ENCODE peak calls at places on chromosomes 13 and 19, in six cellular contexts. R, W, Y, A, B and Z are unnamed samples.

GRCh38 chr13:63409791-63410351 is 1994.2 kb upstream of the PCDH20 start:
- DNase-seq in Y (no peak), B (no peak), W (no peak), A (no peak), R (no peak), Z (no peak)

GRCh38 chr13:101552797-101553196 is 100.3 kb downstream of the ITGBL1 start:
- DNase-seq in W (peak), A (peak), R (no peak), B (peak), Y (no peak), Z (peak)

GRCh38 chr13:102902789-102903347 is 57.0 kb downstream of the ERCC5 start:
- DNase-seq in A (no peak), R (no peak), W (peak), Y (no peak), B (no peak), Z (no peak)

GRCh38 chr13:100872761-100873160 is 198.2 kb upstream of the TMTC4 start:
- DNase-seq in B (peak), R (no peak), W (peak), A (no peak), Y (no peak), Z (peak)

GRCh38 chr13:110815471-110816204 is 99.2 kb downstream of the ANKRD10 start:
- DNase-seq in R (no peak), Y (no peak), W (peak), A (no peak), B (no peak), Z (no peak)

GRCh38 chr13:102591988-102592781 is 4.6 kb upstream of the TPP2 start:
- DNase-seq in A (peak), B (peak), Y (peak), R (peak), W (peak), Z (peak)

GRCh38 chr19:14361824-14362223 is 19.4 kb upstream of the ADGRE5 start:
- DNase-seq in A (no peak), W (no peak), R (peak), Y (peak), B (no peak), Z (no peak)

GRCh38 chr13:48660356-48661076 is 6.8 kb downstream of the CYSLTR2 start:
- DNase-seq in Y (no peak), B (no peak), A (no peak), R (no peak), W (no peak), Z (no peak)

GRCh38 chr13:27425151-27425917 is 915 bp downstream of the GTF3A start:
- DNase-seq in Y (no peak), A (no peak), R (peak), W (peak), B (no peak), Z (no peak)

GRCh38 chr19:52646571-52647222 is 8.5 kb upstream of the ZNF83 start:
- DNase-seq in A (no peak), Y (no peak), B (peak), R (no peak), W (no peak), Z (no peak)

GRCh38 chr19:46629546-46630025 is 4.7 kb upstream of the PTGIR start:
- DNase-seq in B (peak), Y (no peak), R (no peak), A (no peak), W (no peak), Z (no peak)

GRCh38 chr19:7909471-7910067 is 5.1 kb upstream of the TGFBR3L start:
- DNase-seq in W (no peak), R (no peak), A (no peak), Y (no peak), B (no peak), Z (no peak)

GRCh38 chr13:50908371-50908770 is 1.2 kb upstream of the RNASEH2B start:
- DNase-seq in W (no peak), Y (no peak), B (no peak), R (no peak), A (no peak), Z (no peak)

GRCh38 chr19:456547-457110 is 4.2 kb downstream of the SHC2 start:
- DNase-seq in A (no peak), W (no peak), B (no peak), Y (peak), R (no peak), Z (no peak)

GRCh38 chr19:48230555-48231129 is 25.1 kb downstream of the CARD8 start:
- DNase-seq in Y (no peak), R (no peak), A (no peak), B (no peak), W (no peak), Z (no peak)

GRCh38 chr19:10192922-10193321 is 1.8 kb downstream of the DNMT1 start:
- DNase-seq in W (no peak), R (no peak), Y (no peak), A (no peak), B (no peak), Z (no peak)

GRCh38 chr13:36715841-36716240 is 42.0 kb downstream of the SERTM1 start:
- DNase-seq in Y (no peak), B (no peak), R (no peak), A (no peak), W (no peak), Z (no peak)

GRCh38 chr19:1453525-1454371 is 3.8 kb downstream of the APC2 start:
- DNase-seq in A (no peak), B (no peak), Y (peak), W (no peak), R (no peak), Z (no peak)

GRCh38 chr13:68813397-68813796 is 1294.2 kb upstream of the ATXN8OS start:
- DNase-seq in B (no peak), A (no peak), R (no peak), W (no peak), Y (no peak), Z (no peak)

GRCh38 chr19:3095375-3096191 is 1.4 kb downstream of the GNA11 start:
- DNase-seq in W (no peak), B (no peak), A (no peak), Y (peak), R (peak), Z (no peak)

GRCh38 chr13:98242403-98242802 is 65.3 kb upstream of the RNF113B start:
- DNase-seq in B (no peak), W (no peak), A (no peak), R (no peak), Y (no peak), Z (no peak)

GRCh38 chr19:6803036-6803404 is 30.5 kb downstream of the VAV1 start:
- DNase-seq in W (no peak), Y (no peak), A (no peak), R (no peak), B (no peak), Z (no peak)

GRCh38 chr13:107111248-107111647 is 543.3 kb upstream of the ARGLU1 start:
- DNase-seq in B (no peak), Y (no peak), A (no peak), R (no peak), W (no peak), Z (no peak)

GRCh38 chr19:13823901-13824300 is 28.7 kb downstream of the ZSWIM4 start:
- DNase-seq in W (no peak), B (no peak), R (no peak), A (no peak), Y (no peak), Z (no peak)

GRCh38 chr13:95059306-95059705 is 241.9 kb downstream of the ABCC4 start:
- DNase-seq in R (no peak), Y (peak), B (no peak), W (no peak), A (no peak), Z (no peak)

GRCh38 chr19:32450217-32450616 is 44.6 kb downstream of the DPY19L3 start:
- DNase-seq in W (peak), B (peak), R (no peak), A (no peak), Y (no peak), Z (no peak)

GRCh38 chr19:33432408-33433170 is 59.1 kb downstream of the CEBPG start:
- DNase-seq in Y (peak), W (no peak), B (no peak), A (no peak), R (no peak), Z (no peak)

GRCh38 chr13:59510377-59510776 is 653.4 kb downstream of the DIAPH3 start:
- DNase-seq in A (no peak), W (no peak), B (no peak), R (no peak), Y (no peak), Z (no peak)

GRCh38 chr13:70253411-70253810 is 145.2 kb upstream of the KLHL1 start:
- DNase-seq in W (peak), B (no peak), Y (no peak), R (no peak), A (no peak), Z (no peak)

GRCh38 chr13:101706651-101707050 is 254.2 kb downstream of the ITGBL1 start:
- DNase-seq in A (peak), W (peak), R (no peak), B (peak), Y (no peak), Z (peak)

GRCh38 chr13:105159794-105160193 is 1375.7 kb downstream of the EFNB2 start:
- DNase-seq in R (no peak), W (no peak), B (no peak), A (no peak), Y (no peak), Z (no peak)

GRCh38 chr19:16383584-16384161 is 59.0 kb downstream of the KLF2 start:
- DNase-seq in Y (peak), R (no peak), B (no peak), A (no peak), W (no peak), Z (no peak)

GRCh38 chr19:16380943-16381755 is 56.5 kb downstream of the KLF2 start:
- DNase-seq in A (no peak), W (no peak), R (no peak), B (no peak), Y (no peak), Z (no peak)

GRCh38 chr19:16381756-16382401 is 57.3 kb downstream of the KLF2 start:
- DNase-seq in B (peak), Y (no peak), W (no peak), R (no peak), A (no peak), Z (peak)

GRCh38 chr19:16384688-16385087 is 60.1 kb downstream of the KLF2 start:
- DNase-seq in W (no peak), B (no peak), Y (no peak), A (no peak), R (no peak), Z (no peak)

GRCh38 chr19:16382775-16383543 is 58.3 kb downstream of the KLF2 start:
- DNase-seq in A (peak), B (peak), R (peak), Y (peak), W (peak), Z (peak)
- H3K4me3 ChIP-seq in A (no peak), B (no peak), R (peak), Y (no peak), W (no peak), Z (no peak)

DNA sequence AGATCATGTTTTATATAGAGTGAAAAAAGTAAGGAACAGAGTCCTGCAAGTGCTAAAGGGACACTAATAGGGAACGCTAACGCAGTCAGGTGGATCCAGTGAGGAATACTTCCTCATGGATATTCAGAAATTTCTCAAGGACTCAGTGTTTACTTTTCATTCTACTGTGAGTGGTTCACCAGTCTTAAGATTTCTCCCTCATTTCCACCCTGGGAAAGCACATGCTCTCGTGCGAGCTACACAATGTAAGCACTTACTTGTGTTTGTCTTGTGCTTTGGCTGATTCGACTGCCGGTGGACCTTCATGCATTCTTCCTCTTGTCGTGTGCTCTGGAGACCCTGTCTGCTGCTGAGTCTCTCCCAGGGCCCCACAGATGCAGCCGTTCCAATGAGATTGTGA is 180.1 kb downstream of the NUFIP1 start:
- DNase-seq in A (no peak), B (no peak), R (no peak), W (no peak), Y (no peak), Z (no peak)
- H3K4me3 ChIP-seq in A (no peak), B (no peak), R (no peak), W (no peak), Y (no peak), Z (no peak)

GRCh38 chr19:49553451-49554271 is 25.9 kb downstream of the RCN3 start:
- DNase-seq in B (no peak), Y (no peak), A (peak), W (peak), R (no peak), Z (no peak)
- H3K4me3 ChIP-seq in B (no peak), Y (no peak), A (no peak), W (no peak), R (peak), Z (no peak)

DNA sequence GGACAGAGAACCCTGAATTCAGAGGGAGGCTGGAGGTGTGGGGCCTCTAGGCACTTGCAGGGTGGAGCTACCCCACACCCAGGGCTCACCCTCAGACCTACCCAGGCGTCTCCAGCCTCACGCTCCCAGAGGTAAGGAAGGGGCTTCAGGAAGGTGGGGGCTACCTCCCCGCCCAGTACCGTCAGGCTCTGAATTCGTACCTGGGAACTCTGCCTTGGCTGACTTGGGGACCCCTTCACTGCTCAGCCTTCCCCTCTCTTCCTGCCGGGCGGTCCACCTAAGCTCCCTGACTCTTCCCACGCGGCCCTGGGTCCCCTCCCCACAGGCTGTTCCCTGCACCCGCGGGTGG is 28.5 kb upstream of the PARP4 start:
- DNase-seq in R (no peak), Y (no peak), A (no peak), W (no peak), B (no peak), Z (no peak)
- H3K4me3 ChIP-seq in R (no peak), Y (peak), A (peak), W (peak), B (no peak), Z (peak)

GRCh38 chr19:11944656-11945055 is 19.7 kb downstream of the ZNF700 start:
- DNase-seq in B (no peak), R (no peak), A (no peak), W (no peak), Y (no peak), Z (no peak)

GRCh38 chr19:11950312-11950711 is 14.5 kb upstream of the ZNF763 start:
- DNase-seq in R (no peak), A (no peak), B (no peak), W (no peak), Y (no peak), Z (no peak)

GRCh38 chr19:11948646-11949045 is 16.2 kb upstream of the ZNF763 start:
- DNase-seq in W (no peak), R (no peak), Y (no peak), A (no peak), B (no peak), Z (no peak)

GRCh38 chr19:11949201-11949600 is 15.6 kb upstream of the ZNF763 start:
- DNase-seq in W (peak), A (no peak), Y (no peak), B (peak), R (no peak), Z (no peak)
- H3K4me3 ChIP-seq in W (no peak), A (no peak), Y (no peak), B (no peak), R (no peak), Z (no peak)

DNA sequence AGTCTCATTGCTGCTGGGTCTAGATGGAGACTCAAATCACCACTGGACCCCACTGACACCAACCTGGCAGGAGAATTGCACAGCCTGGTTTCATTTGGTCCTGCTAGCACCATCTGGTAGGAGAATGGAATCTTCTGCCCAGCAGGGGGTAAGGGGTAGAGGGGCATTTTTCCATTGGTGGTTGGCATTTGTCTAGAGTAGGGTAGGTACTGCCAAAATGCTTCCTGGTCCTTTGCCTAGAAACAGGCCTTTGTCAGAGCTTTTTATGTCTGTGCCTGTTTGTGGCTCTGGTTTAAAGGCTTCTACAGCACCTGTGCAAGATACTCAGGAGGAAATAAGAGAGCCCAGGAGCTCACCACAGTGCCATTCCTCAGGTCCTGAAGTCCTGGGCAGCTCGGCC is 121.3 kb downstream of the KCTD12 start:
- DNase-seq in W (no peak), Y (no peak), R (no peak), B (no peak), A (no peak), Z (no peak)
- H3K4me3 ChIP-seq in W (no peak), Y (no peak), R (no peak), B (no peak), A (no peak), Z (no peak)

DNA sequence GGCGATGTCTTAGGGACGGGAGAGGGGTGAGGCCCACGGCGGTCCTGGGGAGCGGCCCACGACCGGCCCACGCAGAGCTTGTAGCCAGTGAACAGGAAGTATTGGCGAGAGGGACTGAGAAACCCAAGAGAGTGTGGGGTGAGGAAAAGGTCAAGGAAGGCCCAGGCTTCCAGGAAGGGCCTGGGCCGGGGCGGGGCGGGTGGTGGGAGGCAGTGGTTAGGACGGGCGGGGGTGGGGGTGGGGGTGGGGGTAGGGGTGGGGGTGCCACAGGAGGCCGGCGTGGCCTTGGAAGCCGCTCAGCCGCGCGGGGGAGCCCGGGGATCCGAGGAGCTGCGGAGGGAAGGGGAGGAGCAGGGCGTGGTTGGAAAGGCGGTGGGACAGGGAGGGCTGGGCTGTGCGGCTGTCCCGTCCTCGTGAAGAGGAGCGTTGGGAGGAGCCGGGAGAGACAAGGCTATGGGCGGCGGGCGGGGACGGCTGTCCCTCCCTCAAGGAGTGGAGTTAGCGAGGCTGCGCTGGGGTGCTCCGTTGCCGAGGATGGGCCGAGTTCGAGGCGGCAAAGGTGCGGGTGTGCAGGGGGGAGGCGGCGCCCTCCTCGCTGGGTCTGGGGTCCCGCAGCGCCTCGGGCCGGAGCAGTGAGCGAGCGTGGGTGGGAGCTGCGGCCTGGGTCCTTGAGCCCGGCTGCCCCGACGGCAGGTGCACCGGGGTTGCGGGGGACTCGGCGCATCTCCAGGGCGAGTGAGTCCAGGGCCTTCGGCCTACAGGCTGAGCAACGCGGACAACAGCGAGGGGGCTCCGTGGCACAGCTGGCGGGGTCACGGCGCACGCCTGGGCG is 254.4 kb upstream of the SGCG start:
- DNase-seq in B (peak), W (no peak), R (no peak), A (no peak), Y (peak), Z (no peak)
- H3K4me3 ChIP-seq in B (no peak), W (no peak), R (no peak), A (peak), Y (peak), Z (peak)

GRCh38 chr13:114155320-114155719 is 22.9 kb upstream of the RASA3 start:
- DNase-seq in B (no peak), A (no peak), W (no peak), Y (peak), R (no peak), Z (no peak)
- H3K4me3 ChIP-seq in B (no peak), A (no peak), W (no peak), Y (no peak), R (no peak), Z (no peak)